ENCODE peak calls at places on chromosomes 7 and 10, in seven cellular contexts. V is substantia nigra, X is Caki2, D is tibial artery, N is anterior cingulate cortex, O is SK-N-SH, Z is AG04449. H is an unnamed sample.
A peak's percentile ranks its signal among the peaks of the same experiment; 100 is the strongest.

GRCh38 chr7:32102432-32102851 is 32.2 kb upstream of the PDE1C start:
- DNase-seq in O (no peak), X (no peak), N (no peak), V (no peak), Z (no peak), D (no peak), H (no peak)

GRCh38 chr7:139341776-139342244 is 673 bp downstream of the FMC1 start:
- DNase-seq in X (no peak), Z (peak; percentile 47), O (no peak), N (no peak), V (no peak), D (no peak), H (no peak)

GRCh38 chr7:6306471-6306870 is 34.0 kb upstream of the CYTH3 start:
- DNase-seq in Z (no peak), X (peak; percentile 86), V (no peak), O (no peak), N (no peak), D (no peak), H (no peak)

GRCh38 chr10:71584461-71584860 is 135.1 kb downstream of the C10orf105 start:
- DNase-seq in X (no peak), D (no peak), N (no peak), O (no peak), Z (no peak), V (no peak), H (no peak)

GRCh38 chr7:135685306-135686084 is 23.2 kb downstream of the STMP1 start:
- DNase-seq in X (no peak), D (no peak), V (no peak), O (no peak), N (no peak), Z (no peak), H (no peak)

GRCh38 chr7:159083001-159083697 is 61.5 kb downstream of the VIPR2 start:
- DNase-seq in D (peak; percentile 64), Z (no peak), O (no peak), N (no peak), V (no peak), X (no peak), H (no peak)

GRCh38 chr7:44104880-44105771 is 981 bp downstream of the AEBP1 start:
- DNase-seq in O (peak; percentile 80), N (peak; percentile 74), D (peak; percentile 93), V (peak; percentile 26), X (peak; percentile 52), Z (no peak), H (no peak)

GRCh38 chr10:32180354-32181280 is 124.4 kb upstream of the KIF5B start:
- DNase-seq in N (no peak), Z (no peak), V (no peak), D (peak; percentile 2), O (no peak), X (no peak), H (no peak)

GRCh38 chr10:74892874-74893273 is 66.5 kb downstream of the KAT6B start:
- DNase-seq in O (no peak), Z (no peak), D (no peak), V (no peak), X (no peak), N (no peak), H (no peak)

GRCh38 chr10:43039629-43040481 is 37.0 kb upstream of the RET start:
- DNase-seq in N (no peak), V (no peak), X (no peak), D (peak; percentile 47), Z (no peak), O (peak; percentile 75), H (no peak)

GRCh38 chr10:110081914-110082313 is 74.1 kb downstream of the ADD3 start:
- DNase-seq in D (no peak), O (no peak), X (peak; percentile 82), V (no peak), Z (no peak), N (no peak), H (no peak)

GRCh38 chr7:149423441-149423970 is 37.4 kb downstream of the ZNF777 start:
- DNase-seq in V (no peak), X (no peak), Z (no peak), N (no peak), O (no peak), D (no peak), H (no peak)

GRCh38 chr7:150784120-150784736 is 15.9 kb downstream of the TMEM176B start:
- DNase-seq in Z (no peak), V (no peak), O (no peak), X (no peak), D (no peak), N (no peak), H (no peak)

GRCh38 chr10:124736491-124737136 is 7.6 kb downstream of the FAM53B start:
- DNase-seq in O (no peak), V (peak; percentile 71), X (peak; percentile 85), D (peak; percentile 90), N (peak; percentile 47), Z (no peak), H (no peak)

GRCh38 chr10:110765513-110766375 is 106.0 kb upstream of the PDCD4 start:
- DNase-seq in Z (no peak), D (no peak), X (peak; percentile 65), N (no peak), V (no peak), O (no peak), H (no peak)

GRCh38 chr7:123393623-123394022 is 140.8 kb downstream of the IQUB start:
- DNase-seq in Z (no peak), O (no peak), N (no peak), X (no peak), D (no peak), V (no peak), H (no peak)

GRCh38 chr10:6721964-6722615 is 142.0 kb upstream of the PRKCQ start:
- DNase-seq in V (no peak), X (peak; percentile 77), Z (peak; percentile 82), O (no peak), N (no peak), D (no peak), H (no peak)

GRCh38 chr7:18508441-18509427 is 13.2 kb downstream of the HDAC9 start:
- DNase-seq in V (no peak), X (peak; percentile 94), D (no peak), N (no peak), O (no peak), Z (peak; percentile 94), H (no peak)

GRCh38 chr7:95777266-95777665 is 4.9 kb downstream of the DYNC1I1 start:
- DNase-seq in D (no peak), N (no peak), O (no peak), Z (no peak), V (no peak), X (no peak), H (no peak)

H was measured in NCI-H1694.